ENCODE peak calls at places on chromosomes 11 and 22, in eight cellular contexts. One of them, this sample, is unnamed.

GRCh38 chr22:49204599-49205214 is 623.0 kb downstream of the BRD1 start:
- DNase-seq in PC-3: no peak
- DNase-seq in HepG2: no peak
- DNase-seq in neural progenitor cell: no peak
- DNase-seq in DND-41: no peak
- DNase-seq in GM23248: no peak
- DNase-seq in PC-9: no peak
- DNase-seq in astrocyte: no peak
- DNase-seq in this sample: no peak

GRCh38 chr11:76680517-76681425 is 10.2 kb upstream of the LRRC32 start:
- DNase-seq in PC-3: peak
- DNase-seq in HepG2: peak
- DNase-seq in neural progenitor cell: peak
- DNase-seq in DND-41: peak
- DNase-seq in GM23248: peak
- DNase-seq in PC-9: peak
- DNase-seq in astrocyte: peak
- DNase-seq in this sample: peak

GRCh38 chr22:28799834-28800307 is 498 bp downstream of the XBP1 start:
- DNase-seq in PC-3: peak
- DNase-seq in HepG2: no peak
- DNase-seq in neural progenitor cell: peak
- DNase-seq in DND-41: peak
- DNase-seq in GM23248: peak
- DNase-seq in PC-9: no peak
- DNase-seq in astrocyte: peak
- DNase-seq in this sample: peak

GRCh38 chr11:75524576-75525432 is 937 bp downstream of the GDPD5 start:
- DNase-seq in PC-3: peak
- DNase-seq in HepG2: no peak
- DNase-seq in neural progenitor cell: peak
- DNase-seq in DND-41: peak
- DNase-seq in GM23248: peak
- DNase-seq in PC-9: no peak
- DNase-seq in astrocyte: no peak
- DNase-seq in this sample: peak

GRCh38 chr11:12702999-12703453 is 28.8 kb downstream of the TEAD1 start:
- DNase-seq in PC-3: no peak
- DNase-seq in HepG2: no peak
- DNase-seq in neural progenitor cell: no peak
- DNase-seq in DND-41: no peak
- DNase-seq in GM23248: no peak
- DNase-seq in PC-9: no peak
- DNase-seq in astrocyte: no peak
- DNase-seq in this sample: no peak

GRCh38 chr22:31897842-31898241 is 46.5 kb upstream of the YWHAH start:
- DNase-seq in PC-3: no peak
- DNase-seq in HepG2: no peak
- DNase-seq in neural progenitor cell: no peak
- DNase-seq in DND-41: no peak
- DNase-seq in GM23248: no peak
- DNase-seq in PC-9: no peak
- DNase-seq in astrocyte: no peak
- DNase-seq in this sample: no peak

GRCh38 chr22:30556388-30556787 is 9.8 kb upstream of the SEC14L6 start:
- DNase-seq in PC-3: peak
- DNase-seq in HepG2: no peak
- DNase-seq in neural progenitor cell: peak
- DNase-seq in DND-41: no peak
- DNase-seq in GM23248: no peak
- DNase-seq in PC-9: no peak
- DNase-seq in astrocyte: no peak
- DNase-seq in this sample: no peak

GRCh38 chr11:114916406-114916805 is 238.1 kb downstream of the NXPE2 start:
- DNase-seq in PC-3: no peak
- DNase-seq in HepG2: no peak
- DNase-seq in neural progenitor cell: no peak
- DNase-seq in DND-41: no peak
- DNase-seq in GM23248: no peak
- DNase-seq in PC-9: no peak
- DNase-seq in astrocyte: no peak
- DNase-seq in this sample: no peak

GRCh38 chr11:56700242-56700918 is 1.5 kb downstream of the OR9G1 start:
- DNase-seq in PC-3: peak
- DNase-seq in HepG2: no peak
- DNase-seq in neural progenitor cell: no peak
- DNase-seq in DND-41: peak
- DNase-seq in GM23248: no peak
- DNase-seq in PC-9: no peak
- DNase-seq in astrocyte: no peak
- DNase-seq in this sample: no peak

GRCh38 chr11:81497202-81497804 is 1236.4 kb downstream of the FAM181B start:
- DNase-seq in PC-3: peak
- DNase-seq in HepG2: peak
- DNase-seq in neural progenitor cell: peak
- DNase-seq in DND-41: peak
- DNase-seq in GM23248: peak
- DNase-seq in PC-9: peak
- DNase-seq in astrocyte: no peak
- DNase-seq in this sample: peak

GRCh38 chr22:43392385-43392989 is 19.3 kb upstream of the MPPED1 start:
- DNase-seq in PC-3: no peak
- DNase-seq in HepG2: no peak
- DNase-seq in neural progenitor cell: no peak
- DNase-seq in DND-41: no peak
- DNase-seq in GM23248: no peak
- DNase-seq in PC-9: no peak
- DNase-seq in astrocyte: no peak
- DNase-seq in this sample: no peak

GRCh38 chr22:43393845-43394474 is 17.9 kb upstream of the MPPED1 start:
- DNase-seq in PC-3: no peak
- DNase-seq in HepG2: no peak
- DNase-seq in neural progenitor cell: no peak
- DNase-seq in DND-41: no peak
- DNase-seq in GM23248: no peak
- DNase-seq in PC-9: no peak
- DNase-seq in astrocyte: no peak
- DNase-seq in this sample: no peak

GRCh38 chr22:43395296-43395695 is 16.5 kb upstream of the MPPED1 start:
- DNase-seq in PC-3: no peak
- DNase-seq in HepG2: no peak
- DNase-seq in neural progenitor cell: no peak
- DNase-seq in DND-41: no peak
- DNase-seq in GM23248: no peak
- DNase-seq in PC-9: no peak
- DNase-seq in astrocyte: no peak
- DNase-seq in this sample: no peak

GRCh38 chr22:43391306-43391705 is 20.5 kb upstream of the MPPED1 start:
- DNase-seq in PC-3: no peak
- DNase-seq in HepG2: peak
- DNase-seq in neural progenitor cell: no peak
- DNase-seq in DND-41: no peak
- DNase-seq in GM23248: no peak
- DNase-seq in PC-9: no peak
- DNase-seq in astrocyte: no peak
- DNase-seq in this sample: no peak

DNA sequence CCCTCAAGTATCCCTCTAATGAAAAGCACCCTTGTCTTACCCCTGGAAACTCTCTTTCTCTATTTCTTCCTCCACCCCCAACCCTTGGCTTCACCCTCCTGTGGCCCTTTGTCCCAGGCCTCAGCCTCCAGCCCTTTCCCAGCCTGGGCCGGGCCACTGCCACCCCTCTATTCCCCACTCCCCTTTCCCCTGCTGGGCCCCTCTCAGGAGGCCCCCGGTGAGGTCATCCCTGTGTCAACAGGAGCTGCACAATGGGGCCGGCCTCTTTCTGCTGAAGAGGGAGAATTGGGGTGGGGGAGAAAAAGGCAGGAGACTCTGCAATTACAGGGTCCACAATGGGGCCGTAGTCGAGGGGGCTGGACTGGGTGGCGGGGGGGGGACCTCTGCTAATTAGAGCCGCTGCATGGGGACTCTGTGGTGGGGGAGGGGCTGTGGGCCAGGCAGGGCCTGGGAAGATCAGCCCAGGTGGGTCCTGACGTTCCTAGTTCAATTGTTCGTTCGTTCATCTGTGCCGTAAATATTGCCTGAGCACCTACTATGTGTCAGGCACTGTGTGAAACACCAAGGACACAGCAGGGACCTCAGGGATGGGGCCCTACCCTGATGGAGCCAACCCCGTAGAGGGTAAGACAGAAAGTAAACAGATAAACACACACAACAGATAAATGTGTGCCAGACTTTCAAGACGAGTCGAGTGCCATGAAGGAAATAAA is 18.5 kb upstream of the MPPED1 start:
- DNase-seq in PC-3: no peak
- DNase-seq in HepG2: peak
- DNase-seq in neural progenitor cell: peak
- DNase-seq in DND-41: no peak
- DNase-seq in GM23248: no peak
- DNase-seq in PC-9: no peak
- DNase-seq in astrocyte: no peak
- DNase-seq in this sample: no peak
- H3K4me2 ChIP-seq in PC-3: no peak
- H3K4me2 ChIP-seq in HepG2: peak
- H3K4me2 ChIP-seq in neural progenitor cell: peak
- H3K4me2 ChIP-seq in DND-41: no peak
- H3K4me2 ChIP-seq in GM23248: no peak
- H3K4me2 ChIP-seq in PC-9: no peak
- H3K4me2 ChIP-seq in astrocyte: no peak
- H3K4me2 ChIP-seq in this sample: no peak

GRCh38 chr11:10906521-10906920 is 48.7 kb upstream of the ZBED5 start:
- DNase-seq in PC-3: peak
- DNase-seq in HepG2: no peak
- DNase-seq in neural progenitor cell: no peak
- DNase-seq in DND-41: no peak
- DNase-seq in GM23248: peak
- DNase-seq in PC-9: peak
- DNase-seq in astrocyte: peak
- DNase-seq in this sample: peak
- H2AFZ ChIP-seq in PC-3: no peak
- H2AFZ ChIP-seq in HepG2: no peak
- H2AFZ ChIP-seq in neural progenitor cell: no peak
- H2AFZ ChIP-seq in DND-41: no peak
- H2AFZ ChIP-seq in GM23248: no peak
- H2AFZ ChIP-seq in PC-9: no peak
- H2AFZ ChIP-seq in astrocyte: peak
- H2AFZ ChIP-seq in this sample: no peak

GRCh38 chr11:22190827-22191463 is 1.9 kb upstream of the ANO5 start:
- DNase-seq in PC-3: no peak
- DNase-seq in HepG2: no peak
- DNase-seq in neural progenitor cell: no peak
- DNase-seq in DND-41: no peak
- DNase-seq in GM23248: no peak
- DNase-seq in PC-9: no peak
- DNase-seq in astrocyte: no peak
- DNase-seq in this sample: no peak

GRCh38 chr11:22192289-22192641 is 620 bp upstream of the ANO5 start:
- DNase-seq in PC-3: no peak
- DNase-seq in HepG2: peak
- DNase-seq in neural progenitor cell: peak
- DNase-seq in DND-41: no peak
- DNase-seq in GM23248: no peak
- DNase-seq in PC-9: no peak
- DNase-seq in astrocyte: no peak
- DNase-seq in this sample: no peak

GRCh38 chr11:22194907-22195306 is 2.0 kb downstream of the ANO5 start:
- DNase-seq in PC-3: no peak
- DNase-seq in HepG2: no peak
- DNase-seq in neural progenitor cell: no peak
- DNase-seq in DND-41: no peak
- DNase-seq in GM23248: no peak
- DNase-seq in PC-9: no peak
- DNase-seq in astrocyte: no peak
- DNase-seq in this sample: no peak

GRCh38 chr11:22193348-22194051 is 615 bp downstream of the ANO5 start:
- DNase-seq in PC-3: no peak
- DNase-seq in HepG2: no peak
- DNase-seq in neural progenitor cell: peak
- DNase-seq in DND-41: no peak
- DNase-seq in GM23248: peak
- DNase-seq in PC-9: no peak
- DNase-seq in astrocyte: peak
- DNase-seq in this sample: no peak

GRCh38 chr11:22192642-22193347 is at the start of gene ANO5:
- DNase-seq in PC-3: no peak
- DNase-seq in HepG2: no peak
- DNase-seq in neural progenitor cell: peak
- DNase-seq in DND-41: no peak
- DNase-seq in GM23248: peak
- DNase-seq in PC-9: no peak
- DNase-seq in astrocyte: peak
- DNase-seq in this sample: peak
- TF ChIP-seq EZH2 in PC-3: no peak
- TF ChIP-seq EZH2 in HepG2: no peak
- TF ChIP-seq EZH2 in neural progenitor cell: peak
- TF ChIP-seq EZH2 in DND-41: no peak
- TF ChIP-seq EZH2 in GM23248: no peak
- TF ChIP-seq EZH2 in PC-9: no peak
- TF ChIP-seq EZH2 in astrocyte: no peak
- TF ChIP-seq EZH2 in this sample: no peak

GRCh38 chr11:2256293-2256913 is 14.0 kb downstream of the ASCL2 start:
- DNase-seq in PC-3: no peak
- DNase-seq in HepG2: no peak
- DNase-seq in neural progenitor cell: no peak
- DNase-seq in DND-41: no peak
- DNase-seq in GM23248: no peak
- DNase-seq in PC-9: no peak
- DNase-seq in astrocyte: no peak
- DNase-seq in this sample: no peak
- H3K4me2 ChIP-seq in PC-3: peak
- H3K4me2 ChIP-seq in HepG2: no peak
- H3K4me2 ChIP-seq in neural progenitor cell: no peak
- H3K4me2 ChIP-seq in DND-41: no peak
- H3K4me2 ChIP-seq in GM23248: no peak
- H3K4me2 ChIP-seq in PC-9: peak
- H3K4me2 ChIP-seq in astrocyte: no peak
- H3K4me2 ChIP-seq in this sample: no peak

This sample was measured in fibroblast of lung.